ENCODE peak calls at places on chromosomes 7 and 10, in eight cellular contexts. F is suprapubic skin; D is stimulated activated CD8-positive, alpha-beta memory T cell treated with anti-CD3 and anti-CD28 coated beads, Interleukin-2, amount 100 ng/mL, for 1 hour; Z is NCI-H146; U is GDM1; Q is A549; M is IMR-90; K is fibroblast of the aortic adventitia. T is an unnamed sample.

GRCh38 chr7:39592586-39592985 is 26.4 kb downstream of the YAE1 start:
- DNase-seq in F (no peak), M (peak), U (no peak), D (no peak), Z (no peak), K (peak), Q (no peak), T (no peak)

GRCh38 chr7:949021-949934 is 5.2 kb downstream of the ADAP1 start:
- DNase-seq in U (no peak), F (peak), Q (no peak), M (no peak), D (no peak), K (no peak), Z (no peak), T (no peak)

GRCh38 chr10:124211921-124212320 is 118.5 kb upstream of the CHST15 start:
- DNase-seq in Z (no peak), K (no peak), U (no peak), D (no peak), M (no peak), F (no peak), Q (no peak), T (no peak)

GRCh38 chr10:109978481-109978880 is 29.3 kb upstream of the ADD3 start:
- DNase-seq in D (peak), Z (no peak), M (peak), U (peak), Q (peak), F (peak), K (peak), T (no peak)

GRCh38 chr7:98991141-98991540 is 112.8 kb downstream of the TRRAP start:
- DNase-seq in F (no peak), Q (no peak), K (no peak), M (no peak), U (no peak), Z (no peak), D (no peak), T (no peak)

GRCh38 chr7:107002131-107002803 is 42.2 kb upstream of the PRKAR2B start:
- DNase-seq in Z (no peak), U (no peak), D (no peak), K (no peak), F (no peak), Q (no peak), M (no peak), T (no peak)

GRCh38 chr10:29642996-29643395 is 8.2 kb upstream of the SVIL start:
- DNase-seq in F (no peak), K (peak), Z (no peak), M (peak), U (no peak), D (no peak), Q (no peak), T (no peak)

GRCh38 chr10:82089327-82089726 is 214.3 kb downstream of the NRG3 start:
- DNase-seq in Q (no peak), M (no peak), F (no peak), K (no peak), U (no peak), Z (no peak), D (no peak), T (no peak)

GRCh38 chr7:43769791-43770465 is 11.4 kb downstream of the BLVRA start:
- DNase-seq in Z (no peak), K (no peak), Q (no peak), D (no peak), U (no peak), M (no peak), F (no peak), T (peak)

GRCh38 chr10:43299579-43299978 is 32.7 kb upstream of the RASGEF1A start:
- DNase-seq in M (no peak), U (no peak), Q (no peak), K (no peak), Z (no peak), D (no peak), F (peak), T (no peak)

GRCh38 chr7:68998136-68998535 is 600.1 kb upstream of the AUTS2 start:
- DNase-seq in U (no peak), Q (no peak), K (no peak), Z (no peak), F (no peak), M (no peak), D (no peak), T (no peak)

GRCh38 chr7:131723926-131724325 is 167.5 kb upstream of the PODXL start:
- DNase-seq in M (peak), Z (no peak), Q (peak), F (no peak), U (no peak), D (no peak), K (no peak), T (peak)

GRCh38 chr10:79258894-79259293 is 88.4 kb upstream of the PPIF start:
- DNase-seq in K (no peak), Q (no peak), M (no peak), U (no peak), D (no peak), Z (no peak), F (no peak), T (no peak)

GRCh38 chr7:69232445-69233376 is 365.6 kb upstream of the AUTS2 start:
- DNase-seq in U (no peak), F (no peak), K (no peak), M (no peak), Q (no peak), D (no peak), Z (peak), T (no peak)

GRCh38 chr7:80095545-80095944 is 39.1 kb upstream of the GNAI1 start:
- DNase-seq in K (peak), M (peak), Z (no peak), U (no peak), D (no peak), F (no peak), Q (no peak), T (no peak)

GRCh38 chr10:49089789-49090595 is 25.3 kb downstream of the VSTM4 start:
- DNase-seq in Q (no peak), M (peak), K (peak), D (no peak), Z (no peak), U (no peak), F (no peak), T (peak)

GRCh38 chr10:116766241-116767198 is 24.2 kb upstream of the HSPA12A start:
- DNase-seq in M (no peak), F (peak), Q (no peak), D (no peak), K (no peak), Z (no peak), U (no peak), T (no peak)

GRCh38 chr7:158252081-158252836 is 335.4 kb downstream of the PTPRN2 start:
- DNase-seq in K (no peak), D (no peak), M (no peak), F (no peak), Z (no peak), Q (no peak), U (no peak), T (peak)

GRCh38 chr7:16066805-16067459 is 354.4 kb downstream of the CRPPA start:
- DNase-seq in M (no peak), Q (no peak), U (no peak), F (no peak), D (no peak), K (no peak), Z (peak), T (no peak)

GRCh38 chr10:60048146-60048545 is 141.8 kb upstream of the CCDC6 start:
- DNase-seq in M (no peak), F (no peak), Z (peak), U (no peak), K (peak), Q (peak), D (no peak), T (no peak)

GRCh38 chr7:135653285-135654080 is 8.8 kb upstream of the STMP1 start:
- DNase-seq in K (no peak), Q (no peak), M (peak), U (no peak), F (no peak), D (no peak), Z (peak), T (no peak)

GRCh38 chr10:94687625-94688248 is 4.2 kb downstream of the CYP2C18 start:
- DNase-seq in U (no peak), Z (no peak), K (no peak), M (no peak), Q (no peak), F (no peak), D (no peak), T (no peak)

GRCh38 chr7:42502022-42502421 is 265.0 kb upstream of the GLI3 start:
- DNase-seq in F (no peak), M (no peak), U (no peak), Q (no peak), K (peak), D (no peak), Z (no peak), T (no peak)

GRCh38 chr10:26381986-26382385 is 56.2 kb upstream of the APBB1IP start:
- DNase-seq in U (no peak), Z (no peak), M (no peak), F (no peak), K (no peak), D (no peak), Q (no peak), T (no peak)

GRCh38 chr10:92432596-92432995 is 141.3 kb downstream of the IDE start:
- DNase-seq in K (no peak), Q (no peak), U (no peak), Z (no peak), D (no peak), F (no peak), M (no peak), T (no peak)

GRCh38 chr7:2019693-2020511 is 212.8 kb downstream of the MAD1L1 start:
- DNase-seq in K (peak), Q (no peak), Z (no peak), U (no peak), M (peak), F (peak), D (no peak), T (peak)

GRCh38 chr7:90222811-90223725 is 11.5 kb downstream of the STEAP2 start:
- DNase-seq in D (no peak), Z (no peak), U (no peak), Q (peak), K (peak), M (peak), F (no peak), T (no peak)

GRCh38 chr7:52260046-52260665 is 775.3 kb upstream of the POM121L12 start:
- DNase-seq in K (no peak), F (no peak), D (no peak), M (no peak), U (no peak), Q (peak), Z (no peak), T (no peak)

GRCh38 chr7:82810558-82811259 is 352.0 kb downstream of the PCLO start:
- DNase-seq in Q (peak), M (peak), F (no peak), K (peak), D (no peak), Z (peak), U (peak), T (no peak)

GRCh38 chr10:6713120-6713519 is 133.0 kb upstream of the PRKCQ start:
- DNase-seq in Q (no peak), K (no peak), F (no peak), Z (no peak), D (no peak), M (no peak), U (no peak), T (no peak)

GRCh38 chr10:133274751-133275682 is 1.7 kb downstream of the ADAM8 start:
- DNase-seq in F (no peak), M (no peak), U (peak), D (peak), Z (no peak), Q (no peak), K (no peak), T (no peak)

GRCh38 chr7:159056722-159057121 is 87.9 kb downstream of the VIPR2 start:
- DNase-seq in M (no peak), Z (no peak), F (no peak), K (no peak), Q (no peak), U (no peak), D (no peak), T (no peak)

GRCh38 chr7:81887691-81888090 is 117.8 kb upstream of the HGF start:
- DNase-seq in Q (no peak), M (no peak), D (no peak), U (no peak), Z (no peak), F (no peak), K (no peak), T (no peak)

GRCh38 chr7:90689256-90689655 is 93.1 kb downstream of the CDK14 start:
- DNase-seq in F (no peak), U (no peak), Z (no peak), D (no peak), K (no peak), Q (no peak), M (no peak), T (no peak)

GRCh38 chr7:145909956-145910611 is 206.5 kb upstream of the CNTNAP2 start:
- DNase-seq in U (no peak), Z (no peak), D (no peak), M (peak), Q (no peak), K (no peak), F (no peak), T (no peak)

GRCh38 chr7:69845721-69846495 is 247.6 kb downstream of the AUTS2 start:
- DNase-seq in F (no peak), D (no peak), K (no peak), Z (no peak), Q (no peak), U (no peak), M (no peak), T (no peak)

GRCh38 chr7:4288791-4289190 is 393.3 kb upstream of the FOXK1 start:
- DNase-seq in F (no peak), D (no peak), Z (peak), M (no peak), U (no peak), K (no peak), Q (no peak), T (no peak)

GRCh38 chr10:51169111-51169510 is 94.8 kb downstream of the PRKG1 start:
- DNase-seq in Q (no peak), Z (no peak), U (no peak), D (no peak), M (peak), K (no peak), F (no peak), T (no peak)

GRCh38 chr7:26451997-26452396 is 160.3 kb downstream of the SNX10 start:
- DNase-seq in U (no peak), M (no peak), Z (peak), D (no peak), K (no peak), Q (no peak), F (no peak), T (no peak)

T was measured in type B pancreatic cell.